ENCODE peak calls at places on chromosomes 11 and 22, in six cellular contexts. A is H9, Z is neuronal stem cell, R is IMR-90, S is H1, Y is mesenchymal stem cell. K is an unnamed sample.

GRCh38 chr11:86122773-86123172 is 53.9 kb upstream of the PICALM start:
- DNase-seq in A (no peak), Z (no peak), R (no peak), S (no peak), Y (no peak), K (no peak)

GRCh38 chr11:95363710-95364109 is 132.7 kb upstream of the SESN3 start:
- DNase-seq in A (peak; percentile 71), Z (peak; percentile 49), R (no peak), S (no peak), Y (no peak), K (peak; percentile 51)

GRCh38 chr22:40951795-40952602 is 821 bp downstream of the RBX1 start:
- DNase-seq in A (no peak), Z (no peak), R (peak; percentile 15), S (no peak), Y (no peak), K (no peak)

GRCh38 chr11:63869171-63869591 is 30.3 kb downstream of the MARK2 start:
- DNase-seq in A (no peak), Z (no peak), R (no peak), S (no peak), Y (no peak), K (no peak)

GRCh38 chr22:42075277-42075676 is 1.2 kb downstream of the PHETA2 start:
- DNase-seq in A (no peak), Z (no peak), R (no peak), S (no peak), Y (no peak), K (no peak)

GRCh38 chr11:91066648-91067047 is 843.8 kb upstream of the CHORDC1 start:
- DNase-seq in A (no peak), Z (no peak), R (no peak), S (no peak), Y (no peak), K (no peak)

GRCh38 chr11:113778111-113778910 is 1.3 kb upstream of the CLDN25 start:
- DNase-seq in A (no peak), Z (no peak), R (peak; percentile 38), S (no peak), Y (peak; percentile 6), K (no peak)

GRCh38 chr11:37451903-37452302 is 853.9 kb upstream of the RAG2 start:
- DNase-seq in A (no peak), Z (no peak), R (no peak), S (no peak), Y (no peak), K (no peak)

GRCh38 chr11:124837491-124837856 is 27.8 kb upstream of the ROBO3 start:
- DNase-seq in A (peak; percentile 46), Z (no peak), R (peak; percentile 90), S (no peak), Y (peak; percentile 91), K (peak; percentile 86)

GRCh38 chr11:62680825-62681240 is 2.0 kb upstream of the UBXN1 start:
- DNase-seq in A (no peak), Z (no peak), R (peak; percentile 87), S (no peak), Y (peak; percentile 90), K (peak; percentile 50)

GRCh38 chr11:129996113-129996870 is 6.3 kb downstream of the PRDM10 start:
- DNase-seq in A (no peak), Z (no peak), R (no peak), S (no peak), Y (no peak), K (no peak)

GRCh38 chr11:93512073-93512475 is 31.1 kb downstream of the SMCO4 start:
- DNase-seq in A (no peak), Z (no peak), R (no peak), S (no peak), Y (no peak), K (no peak)

DNA sequence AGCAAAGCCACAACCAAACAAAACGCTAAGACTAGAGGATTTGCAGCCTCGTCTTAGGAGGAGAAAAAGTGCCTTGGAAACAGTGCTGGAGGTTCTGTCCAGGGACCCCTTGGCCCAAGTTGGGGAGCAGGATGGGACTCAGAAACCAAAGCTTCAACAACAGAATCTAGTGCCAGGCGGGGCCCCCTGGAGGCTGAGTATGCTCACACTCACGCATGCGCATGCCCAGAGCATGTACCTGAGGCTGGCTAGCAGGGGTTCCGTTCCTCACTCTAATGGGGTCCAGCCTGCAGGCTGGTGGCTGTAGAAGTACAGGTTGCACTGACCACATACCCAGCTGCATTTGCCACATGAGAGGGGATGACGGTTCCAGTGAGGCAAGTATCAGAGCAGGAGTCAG is 568.6 kb upstream of the CADM1 start:
- DNase-seq in A (peak; percentile 67), Z (peak; percentile 20), R (no peak), S (no peak), Y (no peak), K (peak; percentile 60)
- H3K23ac ChIP-seq in A (no peak overlapping the region), Z (peak overlapping the region; percentile 28), R (no peak overlapping the region), S (no peak overlapping the region), Y (no peak overlapping the region), K (peak overlapping the region; percentile 81)

GRCh38 chr22:44684506-44685383 is 17.3 kb upstream of the PRR5 start:
- DNase-seq in A (peak; percentile 95), Z (peak; percentile 85), R (peak; percentile 95), S (peak; percentile 85), Y (peak; percentile 98), K (peak; percentile 99)
- H2BK120ac ChIP-seq in A (no peak overlapping the region), Z (no peak overlapping the region), R (peak overlapping the region; percentile 89), S (no peak overlapping the region), Y (no peak overlapping the region), K (no peak overlapping the region)

GRCh38 chr11:12285106-12285505 is 92.3 kb upstream of the PARVA start:
- DNase-seq in A (no peak), Z (no peak), R (peak; percentile 98), S (no peak), Y (peak; percentile 99), K (no peak)
- H2BK15ac ChIP-seq in A (no peak overlapping the region), Z (no peak overlapping the region), R (peak overlapping the region; percentile 92), S (no peak overlapping the region), Y (no peak overlapping the region), K (no peak overlapping the region)

GRCh38 chr11:414333-414857 is 404 bp downstream of the SIGIRR start:
- DNase-seq in A (no peak), Z (no peak), R (no peak), S (no peak), Y (no peak), K (no peak)

GRCh38 chr11:416757-417621 is 2.2 kb upstream of the SIGIRR start:
- DNase-seq in A (peak; percentile 89), Z (no peak), R (no peak), S (peak; percentile 50), Y (peak; percentile 49), K (peak; percentile 34)

GRCh38 chr11:417652-418342 is 3.0 kb upstream of the SIGIRR start:
- DNase-seq in A (no peak), Z (no peak), R (no peak), S (no peak), Y (no peak), K (no peak)

GRCh38 chr11:415640-416041 is 842 bp upstream of the SIGIRR start:
- DNase-seq in A (no peak), Z (no peak), R (no peak), S (no peak), Y (no peak), K (no peak)

GRCh38 chr11:416051-416756 is 1.4 kb upstream of the SIGIRR start:
- DNase-seq in A (no peak), Z (no peak), R (no peak), S (no peak), Y (no peak), K (no peak)
- H3K23ac ChIP-seq in A (no peak overlapping the region), Z (peak overlapping the region; percentile 95), R (no peak overlapping the region), S (no peak overlapping the region), Y (no peak overlapping the region), K (no peak overlapping the region)

GRCh38 chr22:29390270-29390669 is 1.9 kb upstream of the AP1B1 start:
- DNase-seq in A (no peak), Z (no peak), R (no peak), S (no peak), Y (no peak), K (no peak)

GRCh38 chr22:29385748-29386147 is 2.6 kb downstream of the AP1B1 start:
- DNase-seq in A (no peak), Z (no peak), R (no peak), S (no peak), Y (no peak), K (no peak)

GRCh38 chr22:29388759-29389090 is 355 bp upstream of the AP1B1 start:
- DNase-seq in A (no peak), Z (no peak), R (no peak), S (no peak), Y (no peak), K (no peak)

GRCh38 chr22:29385305-29385704 is 3.1 kb downstream of the AP1B1 start:
- DNase-seq in A (no peak), Z (no peak), R (no peak), S (no peak), Y (no peak), K (peak; percentile 45)

GRCh38 chr22:29387921-29388758 is at the start of gene AP1B1:
- DNase-seq in A (peak; percentile 96), Z (peak; percentile 84), R (peak; percentile 84), S (peak; percentile 82), Y (peak; percentile 88), K (peak; percentile 97)
- H2BK120ac ChIP-seq in A (no peak within 1 kb of the TSS), Z (no peak within 1 kb of the TSS), R (peak within 1 kb of the TSS; percentile 31), S (no peak within 1 kb of the TSS), Y (no peak within 1 kb of the TSS), K (no peak within 1 kb of the TSS)

DNA sequence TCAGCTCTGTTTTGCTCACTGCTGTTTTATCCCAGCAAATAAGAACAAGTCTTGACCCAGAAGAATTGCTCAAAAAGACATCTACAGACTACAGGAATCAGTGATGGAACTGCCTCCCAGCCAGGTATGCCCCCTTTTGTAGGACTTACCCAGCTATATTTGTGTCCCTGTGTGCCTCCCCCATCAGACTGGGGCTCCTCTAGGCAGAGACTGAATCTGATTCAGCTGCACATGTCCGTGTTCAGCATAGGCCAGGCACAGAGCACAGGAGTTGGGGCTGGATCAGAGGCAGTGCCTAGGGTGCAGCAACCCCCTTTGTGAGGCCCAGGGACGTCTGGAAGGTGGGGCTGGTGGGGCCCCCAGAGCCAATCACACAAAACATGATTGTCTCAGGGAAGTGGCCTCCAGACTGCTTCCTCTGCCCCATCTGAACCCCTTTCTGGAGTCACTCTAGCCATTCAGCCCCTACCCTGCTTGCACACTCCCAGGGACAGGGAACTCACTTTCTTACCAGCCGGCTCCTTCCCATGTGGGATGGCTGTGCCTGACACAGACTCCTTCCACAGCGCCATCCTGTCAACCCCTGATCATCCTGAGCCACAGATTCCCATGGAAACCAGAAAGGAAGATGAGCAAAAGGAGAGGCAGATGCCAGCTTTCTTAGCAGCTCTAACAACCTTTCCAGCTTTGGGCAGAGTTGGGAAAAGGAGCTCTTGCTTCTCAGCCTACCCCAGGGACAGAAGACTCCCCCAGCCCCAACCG is 24.8 kb downstream of the PDE2A start:
- DNase-seq in A (no peak), Z (no peak), R (no peak), S (no peak), Y (no peak), K (no peak)
- H2BK15ac ChIP-seq in A (no peak overlapping the region), Z (peak overlapping the region; percentile 73), R (no peak overlapping the region), S (no peak overlapping the region), Y (no peak overlapping the region), K (no peak overlapping the region)

DNA sequence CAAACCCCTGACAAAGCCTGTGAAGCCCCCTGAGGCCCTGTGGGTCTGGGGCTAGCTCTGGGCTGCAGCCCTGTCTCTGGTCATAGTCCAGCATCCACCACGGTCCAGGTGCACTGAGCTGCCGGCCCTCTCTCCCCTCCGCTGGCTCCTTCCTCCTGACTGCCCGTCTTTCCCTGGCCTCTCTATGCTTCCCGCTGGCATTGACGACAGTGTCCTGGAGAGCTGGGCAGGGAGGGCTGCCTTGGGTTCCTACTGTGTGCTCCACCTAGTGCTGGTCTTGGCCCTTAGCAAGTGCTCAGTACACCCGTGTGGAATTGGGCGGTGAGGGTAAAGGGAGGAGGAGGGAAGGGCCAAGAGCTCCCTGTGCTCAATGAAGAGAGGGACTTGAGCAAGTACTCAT is 868 bp upstream of the MYEOV start:
- DNase-seq in A (peak; percentile 70), Z (no peak), R (no peak), S (peak; percentile 23), Y (no peak), K (peak; percentile 73)
- H3K23ac ChIP-seq in A (no peak overlapping the region), Z (no peak overlapping the region), R (no peak overlapping the region), S (no peak overlapping the region), Y (no peak overlapping the region), K (no peak overlapping the region)